ENCODE peak calls at places on chromosomes 13 and 19, in six cellular contexts. Z is Peyer's patch, L is MM.1S, H is hepatocyte, W is A549, F is pancreas. S is an unnamed sample.

GRCh38 chr19:58570770-58571574 is 2.2 kb downstream of the MZF1 start:
- DNase-seq in F (peak; percentile 35), Z (peak; percentile 45), L (no peak), W (no peak), H (peak; percentile 10), S (no peak)

GRCh38 chr13:25186187-25186586 is 14.1 kb upstream of the AMER2 start:
- DNase-seq in Z (peak; percentile 22), W (no peak), H (no peak), F (no peak), L (no peak), S (no peak)

GRCh38 chr13:61779456-61779855 is 363.8 kb upstream of the PCDH20 start:
- DNase-seq in L (no peak), F (no peak), W (no peak), Z (no peak), H (no peak), S (no peak)

GRCh38 chr13:24625324-24625723 is 54.9 kb upstream of the ATP12A start:
- DNase-seq in H (no peak), Z (no peak), W (no peak), F (no peak), L (no peak), S (no peak)

GRCh38 chr19:46704379-46705076 is 12.4 kb downstream of the PRKD2 start:
- DNase-seq in Z (peak; percentile 92), H (peak; percentile 61), W (peak; percentile 90), L (peak; percentile 66), F (peak; percentile 81), S (peak; percentile 26)

GRCh38 chr13:26327905-26328304 is 74.0 kb downstream of the CDK8 start:
- DNase-seq in H (no peak), W (no peak), F (no peak), Z (no peak), L (no peak), S (no peak)

GRCh38 chr19:1133471-1133929 is 29.7 kb downstream of the GPX4 start:
- DNase-seq in Z (peak; percentile 93), W (peak; percentile 41), L (peak; percentile 94), F (no peak), H (no peak), S (no peak)

GRCh38 chr13:109883181-109884180 is 97.1 kb upstream of the IRS2 start:
- DNase-seq in L (no peak), W (no peak), H (no peak), F (no peak), Z (peak; percentile 49), S (no peak)

GRCh38 chr13:108594153-108594552 is 35.3 kb upstream of the MYO16 start:
- DNase-seq in Z (no peak), H (no peak), F (no peak), W (no peak), L (no peak), S (no peak)

GRCh38 chr19:40393894-40394815 is 4.2 kb upstream of the HIPK4 start:
- DNase-seq in F (no peak), H (no peak), L (no peak), W (no peak), Z (no peak), S (no peak)
- H3K27ac ChIP-seq in F (no peak overlapping the region), H (no peak overlapping the region), L (no peak overlapping the region), W (no peak overlapping the region), Z (no peak overlapping the region), S (no peak overlapping the region)

DNA sequence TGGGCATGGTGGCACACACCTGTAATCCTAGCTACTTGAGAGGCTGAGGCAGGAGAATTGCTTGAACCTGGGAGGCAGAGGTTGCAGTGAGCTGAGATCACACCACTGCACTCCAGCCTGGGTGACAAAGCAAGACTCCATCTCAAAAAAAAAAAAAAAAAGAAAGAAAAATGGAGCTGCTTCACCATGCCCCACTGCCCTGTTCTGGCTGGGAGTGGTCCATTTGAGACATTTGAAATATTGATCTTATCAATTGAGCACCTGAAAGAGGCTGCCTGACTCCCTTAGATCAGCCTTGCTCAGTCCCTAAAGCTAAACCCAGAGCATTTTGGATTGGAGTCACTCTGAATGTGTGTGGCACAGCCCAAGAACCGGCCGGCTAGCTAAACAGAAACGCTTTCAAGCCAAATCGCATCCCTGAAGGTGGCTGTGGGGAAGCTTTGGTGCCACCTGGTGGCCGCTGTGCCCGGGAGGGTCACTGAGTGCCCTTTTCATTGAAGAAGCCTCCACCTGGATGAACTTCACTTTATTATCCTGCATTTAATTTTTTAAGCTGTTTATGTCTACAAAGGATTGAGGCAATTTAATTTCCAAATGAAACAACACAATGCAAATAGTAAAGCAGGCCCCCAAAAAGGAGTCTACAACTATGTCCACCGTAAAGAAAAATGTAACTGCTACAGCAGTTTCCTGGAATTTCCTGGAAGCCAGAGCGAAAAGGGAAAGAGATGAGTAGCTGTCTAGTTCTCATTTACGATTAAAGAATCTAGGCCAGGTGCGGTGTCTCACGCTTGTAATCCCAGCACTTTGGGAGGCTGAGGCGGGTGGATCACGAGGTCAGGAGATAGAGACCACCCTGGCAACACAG is 53.1 kb upstream of the SERPINE3 start:
- DNase-seq in H (peak; percentile 85), L (peak; percentile 52), F (peak; percentile 84), Z (peak; percentile 90), W (peak; percentile 31), S (peak; percentile 30)
- H3K27ac ChIP-seq in H (no peak overlapping the region), L (no peak overlapping the region), F (no peak overlapping the region), Z (no peak overlapping the region), W (no peak overlapping the region), S (peak overlapping the region; percentile 38)

GRCh38 chr19:7516878-7517277 is 975 bp downstream of the ZNF358 start:
- DNase-seq in F (no peak), L (no peak), Z (no peak), W (no peak), H (no peak), S (no peak)
- H3K27ac ChIP-seq in F (peak overlapping the region; percentile 38), L (no peak overlapping the region), Z (peak overlapping the region; percentile 77), W (peak overlapping the region; percentile 78), H (peak overlapping the region; percentile 88), S (peak overlapping the region; percentile 90)

GRCh38 chr19:17450264-17451075 is 2.0 kb upstream of the TMEM221 start:
- DNase-seq in F (no peak), Z (peak; percentile 66), W (no peak), H (peak; percentile 55), L (no peak), S (no peak)
- H3K27ac ChIP-seq in F (no peak overlapping the region), Z (no peak overlapping the region), W (peak overlapping the region; percentile 32), H (no peak overlapping the region), L (no peak overlapping the region), S (no peak overlapping the region)

GRCh38 chr19:49559928-49560327 is 20.4 kb downstream of the NOSIP start:
- DNase-seq in H (no peak), Z (no peak), L (no peak), W (no peak), F (no peak), S (no peak)
- H3K27ac ChIP-seq in H (no peak overlapping the region), Z (peak overlapping the region; percentile 72), L (no peak overlapping the region), W (no peak overlapping the region), F (peak overlapping the region; percentile 43), S (peak overlapping the region; percentile 81)

GRCh38 chr13:29161653-29162052 is 341.5 kb downstream of the MTUS2 start:
- DNase-seq in Z (no peak), L (no peak), H (no peak), F (no peak), W (no peak), S (no peak)
- H3K27ac ChIP-seq in Z (no peak overlapping the region), L (no peak overlapping the region), H (no peak overlapping the region), F (no peak overlapping the region), W (no peak overlapping the region), S (no peak overlapping the region)

S was measured in substantia nigra.